ENCODE peak calls at places on chromosome 12, in ten cellular contexts. A is PC-3, B is dorsolateral prefrontal cortex, K is HFFc6, X is nephron progenitor cell, G is progenitor cell of endocrine pancreas, E is hepatocyte, H is Calu3, L is H9, T is mesothelial cell of epicardium. M is an unnamed sample.
A peak's percentile ranks its signal among the peaks of the same experiment; 100 is the strongest.

GRCh38 chr12:99984271-99985128 is at the start of gene ANKS1B:
- DNase-seq in A (peak; percentile 49), B (no peak), K (no peak), X (peak; percentile 84), G (peak; percentile 59), E (peak; percentile 72), H (peak; percentile 67), L (peak; percentile 79), T (peak; percentile 76), M (no peak)

GRCh38 chr12:116338064-116338872 is 60.8 kb upstream of the MED13L start:
- DNase-seq in A (no peak), B (no peak), K (no peak), X (no peak), G (no peak), E (no peak), H (no peak), L (peak; percentile 52), T (no peak), M (no peak)

GRCh38 chr12:6494351-6494743 is 445 bp downstream of the NCAPD2 start:
- DNase-seq in A (no peak), B (no peak), K (peak; percentile 19), X (peak; percentile 12), G (no peak), E (no peak), H (no peak), L (no peak), T (no peak), M (no peak)

GRCh38 chr12:130147875-130148596 is 14.2 kb upstream of the FZD10 start:
- DNase-seq in A (no peak), B (no peak), K (no peak), X (no peak), G (no peak), E (no peak), H (no peak), L (no peak), T (no peak), M (no peak)

GRCh38 chr12:862303-862911 is 87.1 kb downstream of the RAD52 start:
- DNase-seq in A (peak; percentile 11), B (no peak), K (no peak), X (no peak), G (no peak), E (no peak), H (no peak), L (no peak), T (no peak), M (no peak)

GRCh38 chr12:118773956-118774723 is 207.2 kb upstream of the SRRM4 start:
- DNase-seq in A (no peak), B (peak; percentile 79), K (no peak), X (peak; percentile 59), G (peak; percentile 22), E (no peak), H (no peak), L (peak; percentile 99), T (no peak), M (no peak)

GRCh38 chr12:89980236-89980635 is 271.6 kb upstream of the ATP2B1 start:
- DNase-seq in A (peak; percentile 52), B (no peak), K (peak; percentile 47), X (no peak), G (no peak), E (peak; percentile 20), H (no peak), L (no peak), T (no peak), M (no peak)

GRCh38 chr12:16030729-16031128 is 119.6 kb downstream of the DERA start:
- DNase-seq in A (no peak), B (no peak), K (no peak), X (no peak), G (no peak), E (peak; percentile 48), H (no peak), L (no peak), T (no peak), M (no peak)

GRCh38 chr12:27969011-27969900 is 3.3 kb downstream of the PTHLH start:
- DNase-seq in A (peak; percentile 95), B (no peak), K (peak; percentile 36), X (peak; percentile 57), G (peak; percentile 19), E (peak; percentile 30), H (peak; percentile 20), L (peak; percentile 53), T (peak; percentile 52), M (no peak)

GRCh38 chr12:27970981-27971489 is 1.5 kb downstream of the PTHLH start:
- DNase-seq in A (peak; percentile 90), B (no peak), K (no peak), X (peak; percentile 26), G (no peak), E (peak; percentile 16), H (no peak), L (peak; percentile 62), T (peak; percentile 44), M (no peak)

GRCh38 chr12:27969901-27970390 is 2.6 kb downstream of the PTHLH start:
- DNase-seq in A (peak; percentile 100), B (no peak), K (peak; percentile 35), X (peak; percentile 78), G (peak; percentile 78), E (peak; percentile 76), H (peak; percentile 78), L (peak; percentile 84), T (no peak), M (no peak)

GRCh38 chr12:27971606-27972005 is 927 bp downstream of the PTHLH start:
- DNase-seq in A (peak; percentile 67), B (no peak), K (no peak), X (no peak), G (no peak), E (peak; percentile 7), H (no peak), L (no peak), T (no peak), M (no peak)

DNA sequence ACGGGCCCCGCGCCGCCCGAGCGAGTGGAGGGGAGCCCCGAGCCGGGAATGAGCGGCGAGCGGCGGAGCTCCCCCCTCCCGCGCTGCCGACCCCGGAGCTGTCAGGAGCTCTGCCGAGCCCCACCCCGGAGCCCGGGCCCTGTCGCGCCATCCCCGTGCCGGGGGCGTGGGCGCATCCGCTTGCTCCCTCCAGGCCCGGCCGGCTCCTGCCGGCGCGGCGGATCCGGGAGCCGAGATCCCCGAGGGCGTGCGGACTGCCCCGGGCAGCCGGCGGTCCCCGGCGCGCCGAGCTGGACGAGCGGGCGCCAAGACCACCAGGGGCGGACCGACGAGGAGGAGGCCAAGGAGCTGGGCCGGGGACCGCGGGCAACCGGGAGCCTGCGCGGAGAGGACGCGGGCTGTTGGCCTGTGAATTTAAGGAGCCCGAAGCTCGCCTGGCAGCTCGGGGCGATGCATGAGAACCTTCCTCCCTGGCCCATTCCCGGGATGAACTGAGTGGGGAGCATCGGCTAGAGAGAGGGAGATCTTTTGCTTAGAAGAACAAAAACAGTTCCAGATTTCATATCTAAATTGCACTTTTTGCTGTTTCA is 2.0 kb downstream of the PTHLH start:
- DNase-seq in A (peak; percentile 87), B (no peak), K (no peak), X (peak; percentile 61), G (peak; percentile 34), E (peak; percentile 47), H (no peak), L (peak; percentile 57), T (peak; percentile 77), M (no peak)
- TF ChIP-seq CTCF in A (no peak), B (no peak), K (no peak), X (no peak), G (no peak), E (no peak), H (no peak), L (no peak), T (no peak), M (no peak)

GRCh38 chr12:54358945-54359761 is 5.1 kb downstream of the GPR84 start:
- DNase-seq in A (peak; percentile 99), B (peak; percentile 98), K (peak; percentile 99), X (peak; percentile 94), G (peak; percentile 87), E (peak; percentile 98), H (peak; percentile 96), L (peak; percentile 100), T (peak; percentile 96), M (peak; percentile 81)

GRCh38 chr12:54358620-54358944 is 5.7 kb downstream of the GPR84 start:
- DNase-seq in A (no peak), B (no peak), K (no peak), X (no peak), G (no peak), E (no peak), H (no peak), L (no peak), T (no peak), M (no peak)

GRCh38 chr12:54356951-54357356 is 7.3 kb downstream of the GPR84 start:
- DNase-seq in A (no peak), B (no peak), K (no peak), X (peak; percentile 68), G (no peak), E (no peak), H (no peak), L (peak; percentile 57), T (no peak), M (no peak)

GRCh38 chr12:54356228-54356627 is 8.1 kb downstream of the GPR84 start:
- DNase-seq in A (no peak), B (no peak), K (no peak), X (no peak), G (no peak), E (no peak), H (no peak), L (no peak), T (no peak), M (no peak)

GRCh38 chr12:54357802-54358619 is 6.3 kb downstream of the GPR84 start:
- DNase-seq in A (peak; percentile 38), B (no peak), K (no peak), X (peak; percentile 55), G (no peak), E (no peak), H (no peak), L (peak; percentile 78), T (no peak), M (no peak)
- TF ChIP-seq CTCF in A (no peak), B (no peak), K (no peak), X (no peak), G (no peak), E (no peak), H (no peak), L (no peak), T (no peak), M (no peak)

DNA sequence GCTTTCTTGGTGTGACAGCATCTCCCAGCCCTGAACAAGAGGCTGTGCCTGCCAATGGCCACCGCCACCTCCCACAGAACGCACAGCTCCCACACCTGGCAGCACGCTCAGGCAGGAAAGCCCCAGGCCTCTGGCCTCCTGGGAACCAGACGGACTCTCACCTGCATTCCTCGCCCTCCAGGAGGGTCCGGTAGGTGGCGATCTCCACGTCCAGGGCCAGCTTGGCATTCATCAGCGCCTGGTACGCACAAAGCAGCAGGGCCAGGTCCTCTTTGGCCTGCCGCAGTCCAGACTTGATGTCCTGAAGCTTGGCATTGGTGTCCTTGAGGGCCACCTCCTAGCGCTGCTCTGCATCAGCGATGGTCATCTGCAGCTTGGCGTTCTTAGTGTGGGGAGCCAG is 12.1 kb upstream of the KRT77 start:
- DNase-seq in A (peak; percentile 44), B (no peak), K (no peak), X (peak; percentile 14), G (peak; percentile 41), E (no peak), H (no peak), L (peak; percentile 88), T (no peak), M (no peak)
- TF ChIP-seq CTCF in A (peak; percentile 58), B (no peak), K (peak; percentile 49), X (peak; percentile 12), G (peak; percentile 55), E (peak; percentile 7), H (no peak), L (peak; percentile 69), T (no peak), M (no peak)

DNA sequence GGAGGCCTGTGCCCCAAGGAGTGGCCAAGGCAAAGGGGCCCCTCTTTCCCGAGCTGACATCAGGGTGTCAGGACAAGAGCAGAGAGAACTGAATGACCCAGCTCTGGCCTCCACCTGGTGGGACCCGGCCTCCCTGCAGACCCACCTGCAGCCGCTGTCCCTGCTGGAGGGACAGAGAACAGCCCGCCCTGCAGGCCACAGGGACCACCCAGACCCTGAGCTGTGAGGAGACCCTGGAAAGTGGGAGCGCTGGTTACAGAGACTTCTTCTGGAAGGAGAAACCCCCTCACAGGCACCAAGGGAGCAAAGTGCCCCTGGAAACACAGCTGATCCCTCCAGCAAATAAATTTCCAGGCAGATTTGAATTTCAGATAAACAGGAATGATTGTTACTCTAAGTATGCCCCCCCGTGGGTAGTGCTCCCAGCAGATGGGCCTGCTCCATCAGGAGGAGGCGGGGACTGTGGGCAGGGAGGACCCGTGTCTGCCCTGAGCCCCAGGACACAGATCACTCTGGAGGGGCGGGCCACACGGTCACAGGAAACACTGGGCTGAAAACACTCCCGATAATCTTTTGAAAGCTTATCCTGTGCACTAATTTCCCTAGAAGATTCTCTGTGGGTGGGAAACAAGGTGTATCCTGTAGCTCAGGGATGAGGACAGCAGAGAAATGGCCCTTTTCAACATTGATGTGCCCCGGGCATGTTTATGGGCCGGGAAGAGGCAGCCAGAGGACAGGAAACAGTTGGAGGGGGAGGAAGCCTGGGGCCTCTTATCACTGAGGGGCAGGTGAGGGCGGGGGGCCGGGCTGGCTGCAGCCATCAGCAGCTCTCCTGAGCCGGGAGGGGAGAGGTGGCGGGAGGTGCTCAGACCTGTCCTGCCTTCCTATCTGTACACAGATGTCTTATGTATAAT is 276.0 kb downstream of the ADGRD1 start:
- DNase-seq in A (no peak), B (no peak), K (no peak), X (no peak), G (no peak), E (peak; percentile 44), H (no peak), L (peak; percentile 87), T (no peak), M (no peak)
- TF ChIP-seq CTCF in A (no peak), B (no peak), K (no peak), X (no peak), G (peak; percentile 42), E (no peak), H (no peak), L (peak; percentile 54), T (no peak), M (no peak)